ENCODE peak calls at places on chromosomes 16 and 17, in ten cellular contexts. One of them, this sample, is unnamed.

GRCh38 chr17:77631307-77631706 is 327.2 kb upstream of the TNRC6C start:
- DNase-seq in stomach: no peak
- DNase-seq in osteoblast: no peak
- DNase-seq in adrenal gland: no peak
- DNase-seq in neural progenitor cell: no peak
- DNase-seq in CD8-positive, alpha-beta T cell: no peak
- DNase-seq in HCT116: no peak
- DNase-seq in tibial artery: no peak
- DNase-seq in ovary: no peak
- DNase-seq in OCI-LY7: no peak
- DNase-seq in this sample: no peak

GRCh38 chr17:65017375-65017774 is 39.2 kb downstream of the GNA13 start:
- DNase-seq in CD8-positive, alpha-beta T cell: no peak
- DNase-seq in HCT116: no peak
- DNase-seq in neural progenitor cell: peak; percentile 31
- DNase-seq in stomach: no peak
- DNase-seq in ovary: no peak
- DNase-seq in adrenal gland: peak; percentile 54
- DNase-seq in osteoblast: no peak
- DNase-seq in OCI-LY7: no peak
- DNase-seq in tibial artery: no peak
- DNase-seq in this sample: no peak

GRCh38 chr17:35254107-35254802 is 11.4 kb downstream of the SLFN5 start:
- DNase-seq in tibial artery: peak; percentile 82
- DNase-seq in CD8-positive, alpha-beta T cell: no peak
- DNase-seq in OCI-LY7: no peak
- DNase-seq in ovary: peak; percentile 21
- DNase-seq in stomach: peak; percentile 54
- DNase-seq in adrenal gland: peak; percentile 91
- DNase-seq in osteoblast: peak; percentile 81
- DNase-seq in HCT116: peak; percentile 42
- DNase-seq in neural progenitor cell: no peak
- DNase-seq in this sample: no peak

GRCh38 chr17:39365252-39365651 is 36.2 kb downstream of the FBXL20 start:
- DNase-seq in OCI-LY7: no peak
- DNase-seq in tibial artery: no peak
- DNase-seq in ovary: no peak
- DNase-seq in CD8-positive, alpha-beta T cell: no peak
- DNase-seq in stomach: no peak
- DNase-seq in osteoblast: peak; percentile 79
- DNase-seq in neural progenitor cell: no peak
- DNase-seq in HCT116: no peak
- DNase-seq in adrenal gland: no peak
- DNase-seq in this sample: no peak

GRCh38 chr17:9658593-9659211 is 13.4 kb downstream of the USP43 start:
- DNase-seq in neural progenitor cell: no peak
- DNase-seq in tibial artery: no peak
- DNase-seq in OCI-LY7: no peak
- DNase-seq in HCT116: no peak
- DNase-seq in CD8-positive, alpha-beta T cell: no peak
- DNase-seq in osteoblast: no peak
- DNase-seq in adrenal gland: no peak
- DNase-seq in stomach: no peak
- DNase-seq in ovary: no peak
- DNase-seq in this sample: no peak

GRCh38 chr16:71883193-71883848 is 661 bp downstream of the ZNF821 start:
- DNase-seq in osteoblast: peak; percentile 87
- DNase-seq in stomach: no peak
- DNase-seq in ovary: peak; percentile 65
- DNase-seq in HCT116: no peak
- DNase-seq in adrenal gland: peak; percentile 43
- DNase-seq in tibial artery: no peak
- DNase-seq in OCI-LY7: peak; percentile 45
- DNase-seq in neural progenitor cell: no peak
- DNase-seq in CD8-positive, alpha-beta T cell: peak; percentile 6
- DNase-seq in this sample: peak; percentile 80

GRCh38 chr17:43599835-43600234 is 53.7 kb upstream of the ETV4 start:
- DNase-seq in HCT116: no peak
- DNase-seq in neural progenitor cell: no peak
- DNase-seq in tibial artery: no peak
- DNase-seq in adrenal gland: peak; percentile 67
- DNase-seq in CD8-positive, alpha-beta T cell: no peak
- DNase-seq in stomach: no peak
- DNase-seq in osteoblast: peak; percentile 84
- DNase-seq in OCI-LY7: no peak
- DNase-seq in ovary: no peak
- DNase-seq in this sample: no peak

GRCh38 chr16:2422123-2422867 is 7.0 kb upstream of the CCNF start:
- DNase-seq in ovary: no peak
- DNase-seq in osteoblast: no peak
- DNase-seq in neural progenitor cell: no peak
- DNase-seq in tibial artery: no peak
- DNase-seq in CD8-positive, alpha-beta T cell: no peak
- DNase-seq in HCT116: no peak
- DNase-seq in stomach: no peak
- DNase-seq in adrenal gland: no peak
- DNase-seq in OCI-LY7: peak; percentile 31
- DNase-seq in this sample: no peak

GRCh38 chr17:32396343-32396742 is 46.4 kb downstream of the ZNF207 start:
- DNase-seq in ovary: no peak
- DNase-seq in adrenal gland: no peak
- DNase-seq in CD8-positive, alpha-beta T cell: no peak
- DNase-seq in HCT116: no peak
- DNase-seq in OCI-LY7: no peak
- DNase-seq in neural progenitor cell: no peak
- DNase-seq in osteoblast: no peak
- DNase-seq in stomach: no peak
- DNase-seq in tibial artery: no peak
- DNase-seq in this sample: no peak

GRCh38 chr17:19362293-19363113 is at the start of gene B9D1:
- DNase-seq in osteoblast: peak; percentile 98
- DNase-seq in HCT116: peak; percentile 87
- DNase-seq in adrenal gland: peak; percentile 96
- DNase-seq in CD8-positive, alpha-beta T cell: peak; percentile 93
- DNase-seq in neural progenitor cell: peak; percentile 92
- DNase-seq in tibial artery: peak; percentile 97
- DNase-seq in OCI-LY7: peak; percentile 89
- DNase-seq in stomach: peak; percentile 96
- DNase-seq in ovary: peak; percentile 98
- DNase-seq in this sample: peak; percentile 98

GRCh38 chr17:48551206-48551597 is 6.3 kb upstream of the HOXB2 start:
- DNase-seq in stomach: no peak
- DNase-seq in ovary: no peak
- DNase-seq in OCI-LY7: no peak
- DNase-seq in adrenal gland: no peak
- DNase-seq in HCT116: no peak
- DNase-seq in osteoblast: no peak
- DNase-seq in neural progenitor cell: no peak
- DNase-seq in tibial artery: no peak
- DNase-seq in CD8-positive, alpha-beta T cell: no peak
- DNase-seq in this sample: no peak

GRCh38 chr16:10547708-10548107 is 32.7 kb downstream of the EMP2 start:
- DNase-seq in CD8-positive, alpha-beta T cell: no peak
- DNase-seq in osteoblast: no peak
- DNase-seq in neural progenitor cell: no peak
- DNase-seq in stomach: no peak
- DNase-seq in HCT116: no peak
- DNase-seq in tibial artery: no peak
- DNase-seq in OCI-LY7: no peak
- DNase-seq in ovary: no peak
- DNase-seq in adrenal gland: no peak
- DNase-seq in this sample: no peak

GRCh38 chr16:89269805-89270665 is 52.5 kb downstream of the ZNF778 start:
- DNase-seq in adrenal gland: no peak
- DNase-seq in tibial artery: no peak
- DNase-seq in OCI-LY7: no peak
- DNase-seq in HCT116: no peak
- DNase-seq in CD8-positive, alpha-beta T cell: no peak
- DNase-seq in stomach: no peak
- DNase-seq in neural progenitor cell: no peak
- DNase-seq in ovary: no peak
- DNase-seq in osteoblast: no peak
- DNase-seq in this sample: peak; percentile 63

GRCh38 chr16:77825196-77825595 is 36.8 kb downstream of the VAT1L start:
- DNase-seq in stomach: no peak
- DNase-seq in tibial artery: no peak
- DNase-seq in OCI-LY7: no peak
- DNase-seq in adrenal gland: no peak
- DNase-seq in osteoblast: no peak
- DNase-seq in ovary: no peak
- DNase-seq in CD8-positive, alpha-beta T cell: no peak
- DNase-seq in neural progenitor cell: no peak
- DNase-seq in HCT116: no peak
- DNase-seq in this sample: no peak

GRCh38 chr17:66834426-66834918 is 445 bp upstream of the CACNG5 start:
- DNase-seq in ovary: no peak
- DNase-seq in tibial artery: no peak
- DNase-seq in stomach: no peak
- DNase-seq in adrenal gland: no peak
- DNase-seq in HCT116: no peak
- DNase-seq in osteoblast: peak; percentile 30
- DNase-seq in CD8-positive, alpha-beta T cell: no peak
- DNase-seq in OCI-LY7: no peak
- DNase-seq in neural progenitor cell: no peak
- DNase-seq in this sample: no peak

GRCh38 chr17:39938140-39938869 is 10.8 kb downstream of the LRRC3C start:
- DNase-seq in adrenal gland: no peak
- DNase-seq in osteoblast: no peak
- DNase-seq in HCT116: no peak
- DNase-seq in OCI-LY7: no peak
- DNase-seq in neural progenitor cell: no peak
- DNase-seq in CD8-positive, alpha-beta T cell: no peak
- DNase-seq in ovary: no peak
- DNase-seq in stomach: no peak
- DNase-seq in tibial artery: no peak
- DNase-seq in this sample: no peak

GRCh38 chr16:1159973-1160772 is 7.3 kb downstream of the CACNA1H start:
- DNase-seq in stomach: no peak
- DNase-seq in neural progenitor cell: no peak
- DNase-seq in tibial artery: peak; percentile 94
- DNase-seq in HCT116: no peak
- DNase-seq in osteoblast: peak; percentile 90
- DNase-seq in CD8-positive, alpha-beta T cell: no peak
- DNase-seq in adrenal gland: peak; percentile 90
- DNase-seq in ovary: peak; percentile 87
- DNase-seq in OCI-LY7: no peak
- DNase-seq in this sample: peak; percentile 90

GRCh38 chr16:56869513-56870270 is 4.7 kb downstream of the SLC12A3 start:
- DNase-seq in HCT116: peak; percentile 34
- DNase-seq in osteoblast: no peak
- DNase-seq in ovary: no peak
- DNase-seq in stomach: no peak
- DNase-seq in neural progenitor cell: peak; percentile 26
- DNase-seq in tibial artery: no peak
- DNase-seq in OCI-LY7: peak; percentile 74
- DNase-seq in adrenal gland: no peak
- DNase-seq in CD8-positive, alpha-beta T cell: no peak
- DNase-seq in this sample: no peak
- TF ChIP-seq CTCF in HCT116: peak; percentile 50
- TF ChIP-seq CTCF in osteoblast: peak; percentile 17
- TF ChIP-seq CTCF in ovary: no peak
- TF ChIP-seq CTCF in stomach: no peak
- TF ChIP-seq CTCF in neural progenitor cell: peak; percentile 30
- TF ChIP-seq CTCF in tibial artery: no peak
- TF ChIP-seq CTCF in OCI-LY7: peak; percentile 68
- TF ChIP-seq CTCF in adrenal gland: no peak
- TF ChIP-seq CTCF in CD8-positive, alpha-beta T cell: no peak
- TF ChIP-seq CTCF in this sample: no peak

DNA sequence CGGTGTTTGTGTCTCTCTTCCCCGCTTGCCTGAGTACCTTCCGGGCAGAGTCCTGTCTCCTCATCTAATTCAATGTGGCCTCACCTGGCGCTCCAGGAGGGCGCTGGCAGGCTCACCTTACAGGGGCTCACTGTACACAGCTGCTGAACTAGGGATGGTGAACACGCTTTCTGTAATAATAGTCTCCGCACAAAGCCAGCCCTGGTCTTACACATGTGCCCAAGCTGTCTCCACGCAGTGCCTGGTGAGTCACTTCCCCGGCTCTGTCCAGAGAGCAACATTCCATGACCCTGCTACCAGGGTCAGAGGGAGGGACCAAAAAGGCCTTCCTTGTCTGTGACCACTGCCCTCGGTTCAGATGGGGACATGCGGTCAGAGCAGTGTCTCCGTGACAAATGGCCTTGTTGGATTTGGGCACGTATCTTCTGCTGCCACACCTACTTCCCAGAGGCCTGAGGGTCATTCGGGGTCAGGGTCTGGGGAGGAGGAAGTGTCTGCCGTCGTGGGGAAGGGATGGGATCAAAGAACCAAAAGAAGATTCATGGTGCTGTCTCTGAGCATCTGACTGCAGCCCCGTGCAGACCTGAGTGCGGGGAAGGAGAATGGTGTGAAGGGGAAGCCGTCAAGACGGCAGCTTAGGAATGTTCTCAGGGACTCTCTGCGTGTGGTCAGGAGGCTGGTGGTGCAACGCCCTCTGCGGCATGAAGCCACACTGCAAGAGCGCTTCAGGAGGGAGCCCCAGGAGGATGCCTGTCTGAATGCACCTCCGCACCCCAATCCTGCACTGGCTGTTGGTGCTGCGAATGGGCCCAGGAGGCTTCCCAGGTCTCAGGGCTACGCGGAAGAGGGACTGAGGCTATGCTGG is 68.8 kb downstream of the IL21R start:
- DNase-seq in stomach: no peak
- DNase-seq in neural progenitor cell: no peak
- DNase-seq in OCI-LY7: no peak
- DNase-seq in ovary: no peak
- DNase-seq in adrenal gland: peak; percentile 91
- DNase-seq in HCT116: no peak
- DNase-seq in CD8-positive, alpha-beta T cell: no peak
- DNase-seq in osteoblast: peak; percentile 98
- DNase-seq in tibial artery: no peak
- DNase-seq in this sample: peak; percentile 78
- H3K27ac ChIP-seq in stomach: no peak overlapping the region
- H3K27ac ChIP-seq in neural progenitor cell: no peak overlapping the region
- H3K27ac ChIP-seq in OCI-LY7: no peak overlapping the region
- H3K27ac ChIP-seq in ovary: no peak overlapping the region
- H3K27ac ChIP-seq in adrenal gland: peak overlapping the region; percentile 69
- H3K27ac ChIP-seq in HCT116: no peak overlapping the region
- H3K27ac ChIP-seq in CD8-positive, alpha-beta T cell: no peak overlapping the region
- H3K27ac ChIP-seq in osteoblast: peak overlapping the region; percentile 42
- H3K27ac ChIP-seq in tibial artery: no peak overlapping the region
- H3K27ac ChIP-seq in this sample: no peak overlapping the region

GRCh38 chr16:46828943-46829342 is 2.0 kb downstream of the C16orf87 start:
- DNase-seq in stomach: no peak
- DNase-seq in tibial artery: no peak
- DNase-seq in HCT116: no peak
- DNase-seq in adrenal gland: no peak
- DNase-seq in neural progenitor cell: no peak
- DNase-seq in ovary: no peak
- DNase-seq in osteoblast: no peak
- DNase-seq in OCI-LY7: peak; percentile 20
- DNase-seq in CD8-positive, alpha-beta T cell: no peak
- DNase-seq in this sample: no peak
- H3K4me1 ChIP-seq in stomach: peaks cover 9% of the 10 kb centered on the region
- H3K4me1 ChIP-seq in tibial artery: peaks cover 9% of the 10 kb centered on the region
- H3K4me1 ChIP-seq in HCT116: peaks cover 14% of the 10 kb centered on the region
- H3K4me1 ChIP-seq in adrenal gland: peaks cover 25% of the 10 kb centered on the region
- H3K4me1 ChIP-seq in neural progenitor cell: peaks cover 20% of the 10 kb centered on the region
- H3K4me1 ChIP-seq in ovary: no peaks in the 10 kb centered on the region
- H3K4me1 ChIP-seq in osteoblast: peaks cover 15% of the 10 kb centered on the region
- H3K4me1 ChIP-seq in OCI-LY7: peaks cover 47% of the 10 kb centered on the region
- H3K4me1 ChIP-seq in CD8-positive, alpha-beta T cell: peaks cover 9% of the 10 kb centered on the region
- H3K4me1 ChIP-seq in this sample: peaks cover 8% of the 10 kb centered on the region

GRCh38 chr17:11742891-11743290 is 144.6 kb downstream of the DNAH9 start:
- DNase-seq in neural progenitor cell: peak; percentile 61
- DNase-seq in ovary: no peak
- DNase-seq in osteoblast: no peak
- DNase-seq in stomach: no peak
- DNase-seq in HCT116: no peak
- DNase-seq in tibial artery: no peak
- DNase-seq in CD8-positive, alpha-beta T cell: no peak
- DNase-seq in adrenal gland: no peak
- DNase-seq in OCI-LY7: no peak
- DNase-seq in this sample: no peak
- TF ChIP-seq CTCF in neural progenitor cell: peak; percentile 49
- TF ChIP-seq CTCF in ovary: no peak
- TF ChIP-seq CTCF in osteoblast: no peak
- TF ChIP-seq CTCF in stomach: no peak
- TF ChIP-seq CTCF in HCT116: no peak
- TF ChIP-seq CTCF in tibial artery: no peak
- TF ChIP-seq CTCF in CD8-positive, alpha-beta T cell: no peak
- TF ChIP-seq CTCF in adrenal gland: no peak
- TF ChIP-seq CTCF in OCI-LY7: no peak
- TF ChIP-seq CTCF in this sample: no peak

This sample was measured in kidney.